ENCODE peak calls at places on chromosomes 7 and 10, in nine cellular contexts. S is adrenal gland; I is astrocyte; X is cardiac muscle cell; O is effector memory CD4-positive, alpha-beta T cell; M is EL; N is skeletal muscle cell; L is H9; J is head of caudate nucleus. H is an unnamed sample.

GRCh38 chr10:50216894-50217293 is 34.4 kb downstream of the ASAH2 start:
- DNase-seq in S (no peak), I (peak), X (no peak), O (no peak), M (no peak), N (peak), L (peak), J (no peak), H (no peak)

GRCh38 chr7:138458576-138459234 is 1.4 kb upstream of the TRIM24 start:
- DNase-seq in S (no peak), I (no peak), X (no peak), O (no peak), M (no peak), N (no peak), L (peak), J (no peak), H (peak)

GRCh38 chr7:129569811-129570215 is 41.7 kb upstream of the NRF1 start:
- DNase-seq in S (peak), I (peak), X (no peak), O (no peak), M (peak), N (peak), L (no peak), J (no peak), H (no peak)

GRCh38 chr7:113824117-113824823 is 94.5 kb downstream of the PPP1R3A start:
- DNase-seq in S (no peak), I (peak), X (no peak), O (no peak), M (no peak), N (no peak), L (no peak), J (no peak), H (no peak)

GRCh38 chr10:71330789-71331404 is 11.8 kb downstream of the SLC29A3 start:
- DNase-seq in S (no peak), I (no peak), X (no peak), O (no peak), M (no peak), N (no peak), L (no peak), J (no peak), H (no peak)

GRCh38 chr10:124676416-124677062 is 67.6 kb downstream of the FAM53B start:
- DNase-seq in S (no peak), I (no peak), X (no peak), O (no peak), M (no peak), N (no peak), L (no peak), J (no peak), H (no peak)

GRCh38 chr7:136020556-136020955 is 43.4 kb upstream of the MTPN start:
- DNase-seq in S (no peak), I (no peak), X (no peak), O (no peak), M (no peak), N (no peak), L (no peak), J (no peak), H (no peak)

GRCh38 chr7:35723011-35723410 is 28.1 kb upstream of the HERPUD2 start:
- DNase-seq in S (no peak), I (no peak), X (no peak), O (no peak), M (peak), N (no peak), L (no peak), J (no peak), H (no peak)

GRCh38 chr10:19929466-19930140 is 113.4 kb downstream of the PLXDC2 start:
- DNase-seq in S (peak), I (peak), X (no peak), O (no peak), M (no peak), N (peak), L (no peak), J (no peak), H (no peak)

GRCh38 chr10:26627320-26627719 is 70.2 kb upstream of the PDSS1 start:
- DNase-seq in S (no peak), I (no peak), X (peak), O (no peak), M (peak), N (no peak), L (peak), J (no peak), H (peak)

H was measured in endodermal cell.